ENCODE peak calls at places on chromosomes 5 and 9, in six cellular contexts. R is KBM-7; L is AG09309; K is HS-5; B is activated T-cell treated with anti-CD3 and anti-CD28 coated beads, Interleukin-2, amount 50 U/mL, for 4 hours; D is EL. P is an unnamed sample.

GRCh38 chr9:36092509-36093215 is 43.9 kb upstream of the GLIPR2 start:
- DNase-seq in L (no peak), R (no peak), B (peak), K (no peak), D (no peak), P (no peak)

GRCh38 chr5:135493406-135494180 is 41.4 kb upstream of the TIFAB start:
- DNase-seq in L (peak), D (peak), B (no peak), K (peak), R (peak), P (no peak)

GRCh38 chr9:130309689-130310455 is 44.3 kb downstream of the HMCN2 start:
- DNase-seq in L (no peak), K (no peak), R (no peak), D (no peak), B (no peak), P (no peak)

GRCh38 chr5:7592910-7593309 is 197.0 kb downstream of the ADCY2 start:
- DNase-seq in B (no peak), R (no peak), D (no peak), L (no peak), K (no peak), P (no peak)

GRCh38 chr9:107438211-107439030 is 51.1 kb downstream of the KLF4 start:
- DNase-seq in R (no peak), L (no peak), B (no peak), D (peak), K (no peak), P (no peak)

GRCh38 chr5:53335115-53335514 is 145.3 kb upstream of the FST start:
- DNase-seq in D (no peak), R (no peak), L (no peak), B (no peak), K (no peak), P (no peak)

GRCh38 chr9:135701067-135701967 is 668 bp upstream of the KCNT1 start:
- DNase-seq in D (no peak), K (no peak), B (no peak), L (no peak), R (no peak), P (no peak)

GRCh38 chr5:104062495-104063377 is 500.1 kb upstream of the NUDT12 start:
- DNase-seq in D (no peak), B (no peak), K (no peak), R (no peak), L (no peak), P (no peak)

GRCh38 chr5:139861021-139861888 is 65.6 kb downstream of the PSD2 start:
- DNase-seq in B (no peak), K (no peak), D (no peak), R (no peak), L (no peak), P (no peak)

GRCh38 chr5:54876-55569 is 36.9 kb upstream of the PLEKHG4B start:
- DNase-seq in B (no peak), R (no peak), D (no peak), L (no peak), K (no peak), P (no peak)

P was measured in NK-92 treated with Interleukin-12 subunit alpha and Interleukin-12 subunit beta, amount 100 ng/mL, for 24 hours.